ENCODE peak calls at places on chromosomes 11 and 22, in six cellular contexts. One of them, this sample, is unnamed.

GRCh38 chr22:19035474-19036228 is 86.6 kb downstream of the DGCR2 start:
- DNase-seq in HEK293T: no peak
- DNase-seq in stimulated activated CD4-positive, alpha-beta T cell treated with anti-CD3 and anti-CD28 coated beads, Interleukin-1b, Interleukin-23, amount 100 ng/mL, for 4 hours: no peak
- DNase-seq in suprapubic skin: peak; percentile 76
- DNase-seq in cardiac fibroblast: peak; percentile 7
- DNase-seq in non-pigmented ciliary epithelial cell: no peak
- DNase-seq in this sample: peak; percentile 2

GRCh38 chr11:77558380-77558779 is 31.4 kb upstream of the AQP11 start:
- DNase-seq in stimulated activated CD4-positive, alpha-beta T cell treated with anti-CD3 and anti-CD28 coated beads, Interleukin-1b, Interleukin-23, amount 100 ng/mL, for 4 hours: no peak
- DNase-seq in cardiac fibroblast: no peak
- DNase-seq in non-pigmented ciliary epithelial cell: no peak
- DNase-seq in suprapubic skin: no peak
- DNase-seq in HEK293T: no peak
- DNase-seq in this sample: no peak

GRCh38 chr22:38032681-38033521 is 24.3 kb upstream of the PICK1 start:
- DNase-seq in suprapubic skin: no peak
- DNase-seq in HEK293T: no peak
- DNase-seq in stimulated activated CD4-positive, alpha-beta T cell treated with anti-CD3 and anti-CD28 coated beads, Interleukin-1b, Interleukin-23, amount 100 ng/mL, for 4 hours: no peak
- DNase-seq in non-pigmented ciliary epithelial cell: peak; percentile 43
- DNase-seq in cardiac fibroblast: peak; percentile 89
- DNase-seq in this sample: peak; percentile 78

GRCh38 chr22:29316429-29316828 is 932 bp upstream of the RASL10A start:
- DNase-seq in cardiac fibroblast: no peak
- DNase-seq in non-pigmented ciliary epithelial cell: no peak
- DNase-seq in suprapubic skin: no peak
- DNase-seq in HEK293T: no peak
- DNase-seq in stimulated activated CD4-positive, alpha-beta T cell treated with anti-CD3 and anti-CD28 coated beads, Interleukin-1b, Interleukin-23, amount 100 ng/mL, for 4 hours: no peak
- DNase-seq in this sample: no peak

GRCh38 chr22:34845391-34845790 is 220.6 kb upstream of the ISX start:
- DNase-seq in stimulated activated CD4-positive, alpha-beta T cell treated with anti-CD3 and anti-CD28 coated beads, Interleukin-1b, Interleukin-23, amount 100 ng/mL, for 4 hours: no peak
- DNase-seq in HEK293T: no peak
- DNase-seq in non-pigmented ciliary epithelial cell: no peak
- DNase-seq in cardiac fibroblast: no peak
- DNase-seq in suprapubic skin: no peak
- DNase-seq in this sample: no peak

GRCh38 chr11:128628686-128629085 is 41.3 kb upstream of the ETS1 start:
- DNase-seq in suprapubic skin: no peak
- DNase-seq in cardiac fibroblast: no peak
- DNase-seq in non-pigmented ciliary epithelial cell: no peak
- DNase-seq in HEK293T: no peak
- DNase-seq in stimulated activated CD4-positive, alpha-beta T cell treated with anti-CD3 and anti-CD28 coated beads, Interleukin-1b, Interleukin-23, amount 100 ng/mL, for 4 hours: no peak
- DNase-seq in this sample: no peak

GRCh38 chr11:123505546-123506299 is 75.7 kb downstream of the GRAMD1B start:
- DNase-seq in suprapubic skin: no peak
- DNase-seq in HEK293T: no peak
- DNase-seq in non-pigmented ciliary epithelial cell: no peak
- DNase-seq in stimulated activated CD4-positive, alpha-beta T cell treated with anti-CD3 and anti-CD28 coated beads, Interleukin-1b, Interleukin-23, amount 100 ng/mL, for 4 hours: no peak
- DNase-seq in cardiac fibroblast: no peak
- DNase-seq in this sample: no peak

GRCh38 chr11:60880635-60881282 is 13.4 kb downstream of the ZP1 start:
- DNase-seq in stimulated activated CD4-positive, alpha-beta T cell treated with anti-CD3 and anti-CD28 coated beads, Interleukin-1b, Interleukin-23, amount 100 ng/mL, for 4 hours: no peak
- DNase-seq in non-pigmented ciliary epithelial cell: no peak
- DNase-seq in HEK293T: no peak
- DNase-seq in cardiac fibroblast: no peak
- DNase-seq in suprapubic skin: no peak
- DNase-seq in this sample: no peak

GRCh38 chr22:23397008-23397617 is 183.0 kb downstream of the IGLL1 start:
- DNase-seq in non-pigmented ciliary epithelial cell: no peak
- DNase-seq in stimulated activated CD4-positive, alpha-beta T cell treated with anti-CD3 and anti-CD28 coated beads, Interleukin-1b, Interleukin-23, amount 100 ng/mL, for 4 hours: no peak
- DNase-seq in HEK293T: no peak
- DNase-seq in suprapubic skin: peak; percentile 57
- DNase-seq in cardiac fibroblast: no peak
- DNase-seq in this sample: no peak

GRCh38 chr11:16326679-16327297 is 29.6 kb downstream of the SOX6 start:
- DNase-seq in non-pigmented ciliary epithelial cell: no peak
- DNase-seq in HEK293T: no peak
- DNase-seq in cardiac fibroblast: peak; percentile 15
- DNase-seq in suprapubic skin: no peak
- DNase-seq in stimulated activated CD4-positive, alpha-beta T cell treated with anti-CD3 and anti-CD28 coated beads, Interleukin-1b, Interleukin-23, amount 100 ng/mL, for 4 hours: no peak
- DNase-seq in this sample: no peak

GRCh38 chr11:108370990-108371389 is 96.3 kb downstream of the C11orf65 start:
- DNase-seq in stimulated activated CD4-positive, alpha-beta T cell treated with anti-CD3 and anti-CD28 coated beads, Interleukin-1b, Interleukin-23, amount 100 ng/mL, for 4 hours: no peak
- DNase-seq in suprapubic skin: no peak
- DNase-seq in cardiac fibroblast: no peak
- DNase-seq in HEK293T: no peak
- DNase-seq in non-pigmented ciliary epithelial cell: no peak
- DNase-seq in this sample: peak; percentile 32

GRCh38 chr11:45900916-45901617 is 6.0 kb downstream of the FREY1 start:
- DNase-seq in cardiac fibroblast: no peak
- DNase-seq in HEK293T: no peak
- DNase-seq in suprapubic skin: no peak
- DNase-seq in stimulated activated CD4-positive, alpha-beta T cell treated with anti-CD3 and anti-CD28 coated beads, Interleukin-1b, Interleukin-23, amount 100 ng/mL, for 4 hours: no peak
- DNase-seq in non-pigmented ciliary epithelial cell: no peak
- DNase-seq in this sample: no peak

GRCh38 chr11:129631201-129631600 is 184.4 kb upstream of the TMEM45B start:
- DNase-seq in non-pigmented ciliary epithelial cell: no peak
- DNase-seq in HEK293T: no peak
- DNase-seq in cardiac fibroblast: no peak
- DNase-seq in stimulated activated CD4-positive, alpha-beta T cell treated with anti-CD3 and anti-CD28 coated beads, Interleukin-1b, Interleukin-23, amount 100 ng/mL, for 4 hours: no peak
- DNase-seq in suprapubic skin: no peak
- DNase-seq in this sample: no peak

GRCh38 chr11:65047581-65048422 is 6.8 kb downstream of the SAC3D1 start:
- DNase-seq in suprapubic skin: no peak
- DNase-seq in HEK293T: no peak
- DNase-seq in non-pigmented ciliary epithelial cell: no peak
- DNase-seq in stimulated activated CD4-positive, alpha-beta T cell treated with anti-CD3 and anti-CD28 coated beads, Interleukin-1b, Interleukin-23, amount 100 ng/mL, for 4 hours: no peak
- DNase-seq in cardiac fibroblast: no peak
- DNase-seq in this sample: no peak

GRCh38 chr11:102836290-102836875 is 7.0 kb downstream of the MMP3 start:
- DNase-seq in HEK293T: no peak
- DNase-seq in cardiac fibroblast: peak; percentile 81
- DNase-seq in suprapubic skin: no peak
- DNase-seq in non-pigmented ciliary epithelial cell: peak; percentile 53
- DNase-seq in stimulated activated CD4-positive, alpha-beta T cell treated with anti-CD3 and anti-CD28 coated beads, Interleukin-1b, Interleukin-23, amount 100 ng/mL, for 4 hours: no peak
- DNase-seq in this sample: peak; percentile 70

GRCh38 chr11:46991391-46991790 is 54.8 kb downstream of the CSTPP1 start:
- DNase-seq in suprapubic skin: no peak
- DNase-seq in stimulated activated CD4-positive, alpha-beta T cell treated with anti-CD3 and anti-CD28 coated beads, Interleukin-1b, Interleukin-23, amount 100 ng/mL, for 4 hours: no peak
- DNase-seq in non-pigmented ciliary epithelial cell: no peak
- DNase-seq in HEK293T: no peak
- DNase-seq in cardiac fibroblast: no peak
- DNase-seq in this sample: no peak

GRCh38 chr11:66718320-66718971 is 10.6 kb downstream of the SPTBN2 start:
- DNase-seq in stimulated activated CD4-positive, alpha-beta T cell treated with anti-CD3 and anti-CD28 coated beads, Interleukin-1b, Interleukin-23, amount 100 ng/mL, for 4 hours: no peak
- DNase-seq in non-pigmented ciliary epithelial cell: no peak
- DNase-seq in HEK293T: no peak
- DNase-seq in suprapubic skin: no peak
- DNase-seq in cardiac fibroblast: no peak
- DNase-seq in this sample: no peak

GRCh38 chr11:95499516-95500135 is 268.6 kb upstream of the SESN3 start:
- DNase-seq in non-pigmented ciliary epithelial cell: no peak
- DNase-seq in suprapubic skin: no peak
- DNase-seq in cardiac fibroblast: no peak
- DNase-seq in stimulated activated CD4-positive, alpha-beta T cell treated with anti-CD3 and anti-CD28 coated beads, Interleukin-1b, Interleukin-23, amount 100 ng/mL, for 4 hours: no peak
- DNase-seq in HEK293T: no peak
- DNase-seq in this sample: peak; percentile 65

GRCh38 chr11:118437046-118437735 is 899 bp downstream of the KMT2A start:
- DNase-seq in cardiac fibroblast: peak; percentile 36
- DNase-seq in HEK293T: peak; percentile 60
- DNase-seq in suprapubic skin: no peak
- DNase-seq in stimulated activated CD4-positive, alpha-beta T cell treated with anti-CD3 and anti-CD28 coated beads, Interleukin-1b, Interleukin-23, amount 100 ng/mL, for 4 hours: no peak
- DNase-seq in non-pigmented ciliary epithelial cell: no peak
- DNase-seq in this sample: peak; percentile 27

GRCh38 chr11:31812392-31813241 is 1.5 kb upstream of the PAX6 start:
- DNase-seq in stimulated activated CD4-positive, alpha-beta T cell treated with anti-CD3 and anti-CD28 coated beads, Interleukin-1b, Interleukin-23, amount 100 ng/mL, for 4 hours: no peak
- DNase-seq in cardiac fibroblast: no peak
- DNase-seq in suprapubic skin: no peak
- DNase-seq in HEK293T: peak; percentile 20
- DNase-seq in non-pigmented ciliary epithelial cell: no peak
- DNase-seq in this sample: no peak

GRCh38 chr11:7046474-7046873 is 26.2 kb downstream of the NLRP14 start:
- DNase-seq in non-pigmented ciliary epithelial cell: no peak
- DNase-seq in cardiac fibroblast: peak; percentile 85
- DNase-seq in stimulated activated CD4-positive, alpha-beta T cell treated with anti-CD3 and anti-CD28 coated beads, Interleukin-1b, Interleukin-23, amount 100 ng/mL, for 4 hours: no peak
- DNase-seq in HEK293T: no peak
- DNase-seq in suprapubic skin: no peak
- DNase-seq in this sample: peak; percentile 61

GRCh38 chr11:9264381-9265210 is 554 bp downstream of the DENND5A start:
- DNase-seq in cardiac fibroblast: peak; percentile 93
- DNase-seq in stimulated activated CD4-positive, alpha-beta T cell treated with anti-CD3 and anti-CD28 coated beads, Interleukin-1b, Interleukin-23, amount 100 ng/mL, for 4 hours: no peak
- DNase-seq in non-pigmented ciliary epithelial cell: peak; percentile 41
- DNase-seq in suprapubic skin: peak; percentile 83
- DNase-seq in HEK293T: peak; percentile 27
- DNase-seq in this sample: peak; percentile 73

GRCh38 chr11:100576044-100577021 is 110.8 kb upstream of the ARHGAP42 start:
- DNase-seq in non-pigmented ciliary epithelial cell: no peak
- DNase-seq in HEK293T: peak; percentile 42
- DNase-seq in stimulated activated CD4-positive, alpha-beta T cell treated with anti-CD3 and anti-CD28 coated beads, Interleukin-1b, Interleukin-23, amount 100 ng/mL, for 4 hours: no peak
- DNase-seq in cardiac fibroblast: peak; percentile 81
- DNase-seq in suprapubic skin: no peak
- DNase-seq in this sample: peak; percentile 70

GRCh38 chr11:44983786-44984185 is 33.1 kb upstream of the TP53I11 start:
- DNase-seq in cardiac fibroblast: no peak
- DNase-seq in stimulated activated CD4-positive, alpha-beta T cell treated with anti-CD3 and anti-CD28 coated beads, Interleukin-1b, Interleukin-23, amount 100 ng/mL, for 4 hours: no peak
- DNase-seq in HEK293T: no peak
- DNase-seq in non-pigmented ciliary epithelial cell: no peak
- DNase-seq in suprapubic skin: peak; percentile 72
- DNase-seq in this sample: no peak